ENCODE peak calls at places on chromosomes 1 and 21, in nine cellular contexts. D, P, U, S, M, I, V, K and E are unnamed samples.
A peak's percentile ranks its signal among the peaks of the same experiment; 100 is the strongest.

GRCh38 chr1:103198076-103198475 is 89.8 kb upstream of the COL11A1 start:
- DNase-seq in D (no peak), P (no peak), U (no peak), S (no peak), M (no peak), I (no peak), V (no peak), K (no peak), E (no peak)

GRCh38 chr1:24381256-24381655 is 32.3 kb downstream of the STPG1 start:
- DNase-seq in D (no peak), P (no peak), U (no peak), S (no peak), M (no peak), I (peak; percentile 36), V (peak; percentile 25), K (no peak), E (no peak)

GRCh38 chr1:15735304-15736034 is 589 bp upstream of the SLC25A34 start:
- DNase-seq in D (no peak), P (no peak), U (peak; percentile 74), S (peak; percentile 88), M (no peak), I (peak; percentile 36), V (no peak), K (no peak), E (no peak)

GRCh38 chr1:150514913-150515327 is 632 bp upstream of the FALEC start:
- DNase-seq in D (no peak), P (no peak), U (no peak), S (no peak), M (no peak), I (no peak), V (no peak), K (no peak), E (peak; percentile 71)

GRCh38 chr1:71577451-71578131 is 496.8 kb upstream of the ZRANB2 start:
- DNase-seq in D (no peak), P (no peak), U (no peak), S (no peak), M (no peak), I (no peak), V (no peak), K (no peak), E (no peak)

GRCh38 chr21:39633770-39634181 is 21.0 kb downstream of the B3GALT5 start:
- DNase-seq in D (no peak), P (no peak), U (no peak), S (no peak), M (no peak), I (no peak), V (no peak), K (peak; percentile 87), E (no peak)

GRCh38 chr1:96887501-96887900 is 165.9 kb downstream of the PTBP2 start:
- DNase-seq in D (no peak), P (no peak), U (no peak), S (no peak), M (no peak), I (no peak), V (no peak), K (peak; percentile 55), E (no peak)

GRCh38 chr1:195934839-195935557 is 673.2 kb downstream of the KCNT2 start:
- DNase-seq in D (no peak), P (no peak), U (no peak), S (no peak), M (no peak), I (no peak), V (no peak), K (peak; percentile 5), E (no peak)

GRCh38 chr1:51948491-51948915 is 42.0 kb downstream of the RAB3B start:
- DNase-seq in D (no peak), P (no peak), U (no peak), S (no peak), M (no peak), I (no peak), V (no peak), K (no peak), E (no peak)

GRCh38 chr1:224539971-224540370 is 76.1 kb upstream of the CNIH3 start:
- DNase-seq in D (no peak), P (no peak), U (no peak), S (no peak), M (no peak), I (no peak), V (peak; percentile 1), K (peak; percentile 55), E (no peak)

GRCh38 chr1:213303286-213303685 is 252.2 kb downstream of the RPS6KC1 start:
- DNase-seq in D (no peak), P (no peak), U (no peak), S (peak; percentile 7), M (no peak), I (no peak), V (no peak), K (peak; percentile 8), E (no peak)

GRCh38 chr1:170213598-170213997 is 67.8 kb downstream of the NTMT2 start:
- DNase-seq in D (peak; percentile 40), P (peak; percentile 17), U (no peak), S (no peak), M (no peak), I (no peak), V (no peak), K (no peak), E (no peak)

GRCh38 chr1:6207075-6207885 is 1.4 kb downstream of the RNF207 start:
- DNase-seq in D (no peak), P (no peak), U (no peak), S (no peak), M (no peak), I (no peak), V (no peak), K (no peak), E (no peak)

GRCh38 chr1:62905309-62905708 is 121.4 kb downstream of the ATG4C start:
- DNase-seq in D (no peak), P (no peak), U (no peak), S (no peak), M (no peak), I (no peak), V (no peak), K (no peak), E (no peak)

GRCh38 chr1:62904537-62904936 is 120.6 kb downstream of the ATG4C start:
- DNase-seq in D (no peak), P (no peak), U (no peak), S (no peak), M (no peak), I (no peak), V (no peak), K (no peak), E (no peak)

GRCh38 chr1:62905872-62906271 is 121.9 kb downstream of the ATG4C start:
- DNase-seq in D (no peak), P (no peak), U (no peak), S (no peak), M (no peak), I (no peak), V (no peak), K (no peak), E (no peak)

GRCh38 chr1:62908168-62908567 is 124.2 kb downstream of the ATG4C start:
- DNase-seq in D (no peak), P (no peak), U (no peak), S (no peak), M (no peak), I (no peak), V (no peak), K (no peak), E (no peak)

DNA sequence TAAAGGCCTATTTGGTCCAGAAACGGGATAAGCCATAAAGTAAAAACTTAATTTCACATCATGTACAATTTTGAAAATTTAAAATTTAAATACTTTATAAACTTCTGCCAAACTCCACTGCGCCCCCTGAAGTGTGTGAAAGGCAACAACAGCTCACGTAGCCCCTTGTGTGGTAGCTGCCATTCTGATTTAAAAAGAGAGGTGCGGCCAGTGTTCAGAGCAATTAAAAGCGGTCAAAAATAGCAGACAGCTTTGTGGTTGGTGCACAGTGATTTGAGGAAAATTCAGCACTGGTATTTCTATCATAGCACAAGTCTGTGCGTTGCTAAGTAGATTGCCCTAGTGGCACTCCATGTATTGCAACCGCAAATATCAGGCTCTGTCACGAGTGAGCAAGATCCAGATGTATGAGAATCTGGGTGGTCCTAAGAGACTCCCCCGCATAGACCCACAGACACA is 122.5 kb downstream of the ATG4C start:
- DNase-seq in D (no peak), P (no peak), U (no peak), S (no peak), M (no peak), I (no peak), V (no peak), K (peak; percentile 13), E (no peak)
- TF ChIP-seq CTCF in D (no peak), P (no peak), U (no peak), S (no peak), M (no peak), I (no peak), V (no peak), K (peak; percentile 38), E (peak; percentile 7)

DNA sequence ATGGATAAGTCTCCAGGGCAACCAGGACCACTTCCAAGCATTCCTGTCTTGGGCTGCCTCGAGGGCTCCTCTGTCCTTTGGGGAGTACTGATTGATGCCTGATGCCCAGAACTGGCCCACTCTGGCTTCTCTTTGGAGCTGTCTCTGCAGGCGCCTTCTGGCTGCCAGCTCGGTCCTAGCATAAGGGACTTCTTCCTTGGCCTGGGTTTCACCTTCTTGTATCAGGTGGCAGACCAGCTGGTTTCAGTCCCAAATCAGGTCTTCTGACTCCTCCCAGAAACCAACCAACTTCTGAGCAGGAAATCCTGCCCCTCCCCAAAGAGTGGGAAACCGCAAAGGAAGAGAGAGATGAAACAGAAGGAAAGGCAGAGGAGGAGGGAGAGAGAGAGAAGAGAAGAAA is 10.6 kb downstream of the G0S2 start:
- DNase-seq in D (no peak), P (no peak), U (no peak), S (no peak), M (peak; percentile 49), I (no peak), V (no peak), K (no peak), E (no peak)
- H3K4me1 ChIP-seq in D (no peaks in the 10 kb centered on the region), P (peaks cover 4% of the 10 kb centered on the region), U (no peaks in the 10 kb centered on the region), S (no peaks in the 10 kb centered on the region), M (peaks cover 24% of the 10 kb centered on the region), I (no peaks in the 10 kb centered on the region), V (peaks cover 19% of the 10 kb centered on the region), K (peaks cover 5% of the 10 kb centered on the region), E (peaks cover 9% of the 10 kb centered on the region)

GRCh38 chr1:205122489-205122882 is 708 bp upstream of the RBBP5 start:
- DNase-seq in D (no peak), P (no peak), U (no peak), S (no peak), M (no peak), I (no peak), V (no peak), K (no peak), E (no peak)
- TF ChIP-seq CTCF in D (no peak), P (no peak), U (no peak), S (no peak), M (no peak), I (no peak), V (no peak), K (no peak), E (no peak)

DNA sequence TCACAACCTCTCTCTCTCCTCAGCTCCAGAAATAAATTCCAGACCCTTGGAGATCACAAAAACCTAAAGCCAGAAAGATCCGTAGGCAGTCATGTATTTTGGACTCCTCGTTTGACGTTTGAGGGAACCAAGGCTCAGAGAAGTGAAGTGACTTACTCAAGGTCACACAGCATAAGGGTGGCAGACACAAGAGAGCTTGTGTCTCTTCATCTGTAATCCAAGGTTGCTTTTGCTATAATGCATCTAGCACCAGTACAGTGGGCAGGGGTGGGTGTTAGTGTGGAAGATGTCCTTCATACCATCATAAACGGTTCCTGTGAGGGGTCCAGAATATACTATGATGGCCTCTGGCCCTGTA is 145.1 kb downstream of the TOMM20 start:
- DNase-seq in D (no peak), P (no peak), U (no peak), S (no peak), M (no peak), I (no peak), V (no peak), K (no peak), E (no peak)
- H3K4me1 ChIP-seq in D (peaks cover 55% of the 10 kb centered on the region), P (peaks cover 59% of the 10 kb centered on the region), U (peaks cover 51% of the 10 kb centered on the region), S (peaks cover 65% of the 10 kb centered on the region), M (peaks cover 33% of the 10 kb centered on the region), I (peaks cover 62% of the 10 kb centered on the region), V (peaks cover 13% of the 10 kb centered on the region), K (peaks cover 53% of the 10 kb centered on the region), E (peaks cover 72% of the 10 kb centered on the region)